ENCODE peak calls at places on chromosomes 3 and 15, in seven cellular contexts. I is foreskin fibroblast; E is activated CD4-positive, alpha-beta T cell treated with anti-CD3 and anti-CD28 coated beads, Interleukin-2, amount 10 ng/mL, durations not matched to agents 7 days and 5 days; B is NCI-H1105; X is HCT116; J is pons; W is GM04504. F is an unnamed sample.

GRCh38 chr3:126394179-126394976 is at the start of gene CFAP100:
- DNase-seq in I (peak), E (no peak), B (peak), X (no peak), J (no peak), W (no peak), F (no peak)

GRCh38 chr3:170863768-170864167 is 6.2 kb downstream of the RPL22L1 start:
- DNase-seq in I (no peak), E (no peak), B (no peak), X (no peak), J (no peak), W (no peak), F (peak)

GRCh38 chr15:49900836-49901235 is 218.2 kb downstream of the ATP8B4 start:
- DNase-seq in I (no peak), E (no peak), B (no peak), X (no peak), J (peak), W (no peak), F (no peak)

GRCh38 chr15:28003302-28004037 is 95.6 kb downstream of the OCA2 start:
- DNase-seq in I (no peak), E (no peak), B (no peak), X (no peak), J (no peak), W (no peak), F (no peak)

GRCh38 chr15:71800190-71800589 is 10.2 kb upstream of the NR2E3 start:
- DNase-seq in I (peak), E (no peak), B (no peak), X (no peak), J (no peak), W (no peak), F (no peak)

GRCh38 chr3:46719044-46719565 is 1.4 kb upstream of the PRSS50 start:
- DNase-seq in I (no peak), E (no peak), B (no peak), X (no peak), J (no peak), W (no peak), F (no peak)

GRCh38 chr3:194782767-194783404 is 97.2 kb downstream of the FAM43A start:
- DNase-seq in I (peak), E (no peak), B (no peak), X (no peak), J (no peak), W (no peak), F (no peak)

GRCh38 chr3:38746641-38747040 is 69.4 kb downstream of the SCN10A start:
- DNase-seq in I (no peak), E (no peak), B (no peak), X (no peak), J (no peak), W (no peak), F (no peak)

GRCh38 chr15:44009056-44009455 is 182.3 kb downstream of the WDR76 start:
- DNase-seq in I (peak), E (no peak), B (no peak), X (peak), J (no peak), W (peak), F (peak)

GRCh38 chr3:29370451-29371420 is 89.9 kb downstream of the RBMS3 start:
- DNase-seq in I (no peak), E (no peak), B (no peak), X (no peak), J (no peak), W (no peak), F (no peak)